ENCODE peak calls at places on chromosomes 1 and 21, in four cellular contexts. D is H9, C is breast epithelium, F is BE2C. M is an unnamed sample. For H3K9me3, the result is how much of the 10 kb centered on the place peaks cover.

GRCh38 chr1:31182352-31182751 is 57.3 kb downstream of the NKAIN1 start:
- DNase-seq in D (peak), C (peak), F (peak), M (peak)

GRCh38 chr1:3366181-3367051 is 88.0 kb upstream of the ARHGEF16 start:
- DNase-seq in D (no peak), C (no peak), F (no peak), M (no peak)

GRCh38 chr1:98388431-98388830 is 273.1 kb upstream of the SNX7 start:
- DNase-seq in D (no peak), C (no peak), F (no peak), M (no peak)

GRCh38 chr21:32790626-32791025 is 19.1 kb upstream of the PAXBP1 start:
- DNase-seq in D (no peak), C (no peak), F (no peak), M (no peak)

GRCh38 chr1:165836664-165837482 is 9.5 kb downstream of the UCK2 start:
- DNase-seq in D (no peak), C (no peak), F (no peak), M (no peak)

GRCh38 chr1:40132383-40133121 is 28.6 kb upstream of the RLF start:
- DNase-seq in D (no peak), C (no peak), F (no peak), M (no peak)

GRCh38 chr1:2546515-2547209 is 9.5 kb upstream of the TNFRSF14 start:
- DNase-seq in D (peak), C (peak), F (peak), M (peak)

GRCh38 chr1:247442164-247442563 is 15.7 kb downstream of the OR2B11 start:
- DNase-seq in D (no peak), C (no peak), F (no peak), M (no peak)

GRCh38 chr1:106290805-106291537 is 765.5 kb upstream of the PRMT6 start:
- DNase-seq in D (no peak), C (no peak), F (peak), M (no peak)

GRCh38 chr1:200168926-200169325 is 141.4 kb downstream of the NR5A2 start:
- DNase-seq in D (no peak), C (no peak), F (no peak), M (no peak)

GRCh38 chr1:204924013-204924759 is 53.5 kb downstream of the NFASC start:
- DNase-seq in D (peak), C (no peak), F (no peak), M (no peak)

GRCh38 chr1:5688479-5689077 is 303.6 kb downstream of the NPHP4 start:
- DNase-seq in D (no peak), C (no peak), F (no peak), M (no peak)

GRCh38 chr21:32413697-32414578 is 1.4 kb downstream of the EVA1C start:
- DNase-seq in D (no peak), C (no peak), F (no peak), M (no peak)

GRCh38 chr1:101474039-101474665 is 237.3 kb downstream of the S1PR1 start:
- DNase-seq in D (no peak), C (no peak), F (peak), M (no peak)

GRCh38 chr1:27634166-27634981 is 611 bp downstream of the FGR start:
- DNase-seq in D (no peak), C (no peak), F (peak), M (no peak)

GRCh38 chr1:27628712-27629111 is 6.3 kb downstream of the FGR start:
- DNase-seq in D (no peak), C (no peak), F (peak), M (no peak)

GRCh38 chr1:111725192-111725591 is 14.0 kb downstream of the INKA2 start:
- DNase-seq in D (peak), C (no peak), F (no peak), M (no peak)

GRCh38 chr1:12745992-12746323 is at the start of gene CFAP107:
- DNase-seq in D (no peak), C (no peak), F (no peak), M (no peak)

GRCh38 chr1:231032963-231033362 is 7.1 kb downstream of the FAM89A start:
- DNase-seq in D (no peak), C (no peak), F (no peak), M (no peak)

DNA sequence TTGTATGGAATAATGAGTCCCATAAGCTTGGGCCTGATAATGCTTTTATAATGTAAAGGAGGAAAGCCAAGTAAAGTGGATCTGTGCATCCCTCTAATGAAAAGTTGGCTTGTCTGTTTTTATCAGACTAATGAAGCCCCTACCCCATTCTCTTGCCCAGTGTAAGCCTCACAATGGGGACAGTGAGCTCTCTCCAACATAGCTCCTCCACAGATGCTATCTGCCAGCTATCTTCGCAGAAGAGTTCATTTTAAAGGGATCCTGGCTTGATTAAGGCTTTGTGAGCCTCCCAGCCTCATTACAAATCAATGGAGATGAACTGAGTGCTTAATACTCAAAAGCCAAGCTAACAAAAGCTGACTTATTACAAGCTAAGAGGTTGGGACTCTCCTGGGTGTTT is 514.7 kb downstream of the NUF2 start:
- DNase-seq in D (no peak), C (no peak), F (no peak), M (no peak)
- H3K9me3 ChIP-seq in D (under half), C (under half), F (under half), M (under half)

GRCh38 chr1:164261691-164262240 is 297.2 kb upstream of the PBX1 start:
- DNase-seq in D (no peak), C (no peak), F (no peak), M (no peak)
- H3K9me3 ChIP-seq in D (under half), C (under half), F (under half), M (under half)

DNA sequence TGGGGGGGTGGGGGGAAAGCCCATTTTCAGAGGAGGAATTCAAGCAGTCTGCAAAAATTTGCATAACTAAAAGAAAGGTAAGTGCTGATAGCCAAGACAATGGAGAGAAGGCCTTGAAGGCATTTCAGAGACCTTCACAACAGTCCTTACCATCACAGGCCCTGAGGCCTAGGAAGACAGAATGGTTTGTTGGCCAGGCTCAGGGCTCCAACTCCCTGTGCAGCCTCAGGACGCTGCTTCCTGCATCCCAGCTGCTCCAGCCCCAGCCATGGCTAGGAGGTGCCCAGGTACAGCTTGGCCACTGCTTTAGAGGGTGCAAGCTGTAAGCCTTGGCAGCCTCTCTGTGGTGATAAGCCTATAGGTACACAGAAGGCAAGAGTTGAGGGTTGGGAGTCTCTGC is 571.6 kb downstream of the MATN1 start:
- DNase-seq in D (no peak), C (no peak), F (no peak), M (no peak)
- H3K9me3 ChIP-seq in D (under half), C (under half), F (under half), M (under half)

DNA sequence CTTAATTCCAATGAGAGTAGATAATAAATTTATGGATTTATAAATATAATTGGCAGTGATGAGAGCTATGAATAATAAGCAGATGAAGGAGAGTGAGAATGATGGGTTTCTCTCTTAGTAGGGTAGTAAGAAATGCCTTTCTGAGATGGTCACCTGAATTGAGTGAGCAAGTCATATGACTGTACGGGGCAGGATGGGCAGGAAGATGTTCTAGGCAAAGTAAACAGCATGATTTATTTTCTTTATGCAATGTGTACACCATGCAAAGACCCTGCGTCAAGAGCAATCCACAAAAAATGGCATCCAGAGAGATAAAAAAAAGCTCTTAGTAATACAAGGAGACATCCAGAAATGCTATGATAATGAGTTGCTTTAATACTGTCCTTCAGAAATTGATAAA is 409.9 kb downstream of the HLX start:
- DNase-seq in D (no peak), C (no peak), F (no peak), M (no peak)
- H3K9me3 ChIP-seq in D (under half), C (under half), F (under half), M (under half)

GRCh38 chr1:44524655-44525530 is 119.8 kb downstream of the RNF220 start:
- DNase-seq in D (no peak), C (no peak), F (no peak), M (no peak)

GRCh38 chr1:44524180-44524579 is 119.1 kb downstream of the RNF220 start:
- DNase-seq in D (peak), C (no peak), F (no peak), M (no peak)

GRCh38 chr1:44523747-44524146 is 118.7 kb downstream of the RNF220 start:
- DNase-seq in D (peak), C (no peak), F (no peak), M (no peak)

GRCh38 chr1:44521378-44522080 is 116.5 kb downstream of the RNF220 start:
- DNase-seq in D (no peak), C (no peak), F (no peak), M (no peak)

GRCh38 chr1:44526295-44527073 is 121.4 kb downstream of the RNF220 start:
- DNase-seq in D (no peak), C (no peak), F (no peak), M (no peak)
- H3K9me3 ChIP-seq in D (under half), C (under half), F (under half), M (under half)

DNA sequence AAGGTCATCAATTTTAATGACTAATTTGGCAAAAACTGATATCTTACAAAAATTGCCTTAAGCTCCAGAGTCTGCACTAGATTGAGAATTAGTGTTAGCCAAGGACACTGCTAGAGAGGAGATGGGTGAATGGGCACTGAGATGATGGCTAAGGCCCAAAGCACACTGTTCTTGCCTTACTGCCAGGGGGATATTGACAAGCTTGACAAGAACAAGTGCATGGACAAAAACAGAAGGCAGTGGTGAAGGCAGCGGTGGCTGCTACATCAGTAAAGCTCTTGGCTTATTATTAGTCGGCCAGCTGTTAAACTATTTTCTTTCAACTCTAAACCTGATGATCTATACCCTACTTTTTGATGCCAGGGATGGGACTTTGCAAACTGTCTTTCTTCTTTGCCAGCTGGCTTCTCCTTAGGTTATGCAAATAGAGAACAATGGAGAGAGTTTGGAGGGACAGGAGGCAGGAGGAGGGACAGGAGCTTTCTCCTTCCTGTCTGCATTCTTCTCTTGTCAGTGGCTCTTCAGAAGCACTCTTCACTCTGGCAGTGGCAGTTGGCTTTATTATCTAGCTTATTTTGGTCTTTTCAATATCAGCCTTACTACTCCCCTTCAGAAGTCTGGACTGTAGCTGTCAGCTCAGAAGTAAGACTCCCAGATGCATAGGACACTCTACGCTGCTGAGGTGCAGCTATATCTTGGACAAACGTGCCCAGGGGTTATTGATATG is 853.5 kb upstream of the TMPRSS15 start:
- DNase-seq in D (no peak), C (no peak), F (no peak), M (no peak)
- H3K9me3 ChIP-seq in D (under half), C (under half), F (under half), M (under half)

DNA sequence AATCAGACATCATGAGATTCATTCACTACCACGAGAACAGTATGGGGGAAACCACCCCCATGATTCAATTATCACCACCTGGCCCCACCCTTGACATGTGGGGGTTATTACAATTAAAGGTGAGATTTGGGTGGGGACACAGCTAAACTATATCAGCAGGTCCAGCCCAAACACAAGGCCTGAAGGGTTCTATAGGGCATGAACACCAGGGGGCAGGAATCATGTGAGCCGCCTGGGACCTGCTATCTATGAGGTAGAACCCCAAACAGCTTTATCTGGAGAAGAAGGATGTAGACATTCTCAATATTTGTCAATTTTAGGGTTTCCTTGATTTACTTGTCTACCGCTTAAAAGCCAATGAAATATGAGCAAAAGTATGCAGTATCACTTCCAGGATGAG is 294.9 kb upstream of the DEPDC1 start:
- DNase-seq in D (peak), C (no peak), F (no peak), M (no peak)
- H3K9me3 ChIP-seq in D (under half), C (under half), F (under half), M (under half)

DNA sequence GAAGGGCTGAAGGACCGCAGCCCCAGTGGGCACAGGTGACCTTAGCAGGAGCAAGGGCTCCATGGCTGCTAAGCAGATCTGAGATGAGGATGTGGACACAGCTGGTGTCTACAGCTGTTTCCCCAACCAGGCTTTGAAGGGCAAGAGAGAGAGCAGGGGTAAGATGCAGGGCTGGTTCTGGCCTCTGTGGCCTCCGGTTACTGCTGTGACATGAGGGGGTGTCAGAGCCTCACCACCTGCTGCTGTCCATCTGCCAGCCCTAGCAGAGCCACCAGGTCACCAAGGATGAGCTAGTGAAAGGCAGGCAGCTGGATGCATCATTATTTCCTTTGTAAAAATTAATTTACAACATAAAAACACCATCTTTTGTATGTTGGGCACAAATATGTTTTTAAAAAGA is 33.4 kb downstream of the OBSCN start:
- DNase-seq in D (no peak), C (no peak), F (no peak), M (no peak)
- H3K9me3 ChIP-seq in D (under half), C (under half), F (under half), M (half or more)

M was measured in esophagus squamous epithelium.